ENCODE peak calls at places on chromosomes 16 and 17, in four cellular contexts. One of them, this sample, is unnamed.

GRCh38 chr16:87927195-87927562 is 9.2 kb downstream of the CA5A start:
- DNase-seq in HepG2: no peak
- DNase-seq in right lobe of liver: no peak
- DNase-seq in prostate gland: no peak
- DNase-seq in this sample: no peak

GRCh38 chr17:10042589-10043244 is 137.6 kb upstream of the RCVRN start:
- DNase-seq in right lobe of liver: no peak
- DNase-seq in prostate gland: no peak
- DNase-seq in HepG2: no peak
- DNase-seq in this sample: no peak

GRCh38 chr17:13485327-13485726 is 116.4 kb downstream of the HS3ST3A1 start:
- DNase-seq in prostate gland: no peak
- DNase-seq in right lobe of liver: no peak
- DNase-seq in HepG2: no peak
- DNase-seq in this sample: no peak

GRCh38 chr17:67779098-67779672 is 46.1 kb upstream of the BPTF start:
- DNase-seq in prostate gland: peak; percentile 29
- DNase-seq in right lobe of liver: peak; percentile 76
- DNase-seq in HepG2: peak; percentile 74
- DNase-seq in this sample: peak; percentile 53

GRCh38 chr16:21101631-21102420 is 48.8 kb downstream of the DNAH3 start:
- DNase-seq in prostate gland: no peak
- DNase-seq in HepG2: peak; percentile 43
- DNase-seq in right lobe of liver: no peak
- DNase-seq in this sample: no peak

GRCh38 chr17:29107933-29108805 is 65.2 kb downstream of the PIPOX start:
- DNase-seq in HepG2: peak; percentile 25
- DNase-seq in right lobe of liver: peak; percentile 86
- DNase-seq in prostate gland: no peak
- DNase-seq in this sample: peak; percentile 62

GRCh38 chr17:50117202-50118040 is 12.5 kb downstream of the SAMD14 start:
- DNase-seq in right lobe of liver: peak; percentile 70
- DNase-seq in HepG2: peak; percentile 51
- DNase-seq in prostate gland: peak; percentile 28
- DNase-seq in this sample: no peak

GRCh38 chr17:5241861-5242671 is 7.4 kb upstream of the SCIMP start:
- DNase-seq in right lobe of liver: no peak
- DNase-seq in prostate gland: no peak
- DNase-seq in HepG2: no peak
- DNase-seq in this sample: no peak

GRCh38 chr17:37848690-37849616 is 75.3 kb upstream of the TBC1D3K start:
- DNase-seq in HepG2: no peak
- DNase-seq in right lobe of liver: no peak
- DNase-seq in prostate gland: no peak
- DNase-seq in this sample: peak; percentile 78

GRCh38 chr16:6548507-6548906 is 784.1 kb upstream of the RBFOX1 start:
- DNase-seq in prostate gland: no peak
- DNase-seq in HepG2: no peak
- DNase-seq in right lobe of liver: no peak
- DNase-seq in this sample: no peak

GRCh38 chr16:6541262-6541661 is 791.4 kb upstream of the RBFOX1 start:
- DNase-seq in right lobe of liver: no peak
- DNase-seq in HepG2: no peak
- DNase-seq in prostate gland: no peak
- DNase-seq in this sample: no peak

GRCh38 chr16:6549415-6549814 is 783.2 kb upstream of the RBFOX1 start:
- DNase-seq in HepG2: no peak
- DNase-seq in right lobe of liver: no peak
- DNase-seq in prostate gland: no peak
- DNase-seq in this sample: no peak

DNA sequence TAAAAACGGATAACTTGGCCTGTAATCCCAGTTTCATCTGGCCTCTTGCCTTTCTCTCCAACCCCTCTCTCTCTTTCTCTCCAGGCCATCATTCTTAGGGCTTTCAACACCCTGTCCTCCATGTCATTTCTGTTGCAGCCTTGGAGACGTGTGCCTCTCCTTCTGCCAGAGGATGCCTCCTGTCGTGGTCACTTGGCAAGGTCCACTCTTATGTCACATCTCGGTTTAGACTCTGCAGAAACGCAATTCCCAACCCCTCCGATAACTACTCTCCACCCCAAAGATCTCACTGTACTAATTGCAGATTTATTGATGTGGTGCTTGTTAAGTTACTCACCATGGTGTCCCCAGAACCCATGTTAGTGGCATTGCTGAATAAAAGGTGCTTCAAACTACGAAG is 787.3 kb upstream of the RBFOX1 start:
- DNase-seq in prostate gland: no peak
- DNase-seq in right lobe of liver: no peak
- DNase-seq in HepG2: no peak
- DNase-seq in this sample: no peak
- TF ChIP-seq POLR2A in prostate gland: no peak
- TF ChIP-seq POLR2A in right lobe of liver: no peak
- TF ChIP-seq POLR2A in HepG2: no peak
- TF ChIP-seq POLR2A in this sample: no peak

GRCh38 chr16:55506708-55507107 is 2.2 kb upstream of the LPCAT2 start:
- DNase-seq in right lobe of liver: no peak
- DNase-seq in HepG2: no peak
- DNase-seq in prostate gland: no peak
- DNase-seq in this sample: no peak

GRCh38 chr16:55508271-55508921 is 476 bp upstream of the LPCAT2 start:
- DNase-seq in HepG2: no peak
- DNase-seq in right lobe of liver: no peak
- DNase-seq in prostate gland: no peak
- DNase-seq in this sample: no peak

GRCh38 chr16:55510185-55510805 is 1.4 kb downstream of the LPCAT2 start:
- DNase-seq in HepG2: no peak
- DNase-seq in right lobe of liver: no peak
- DNase-seq in prostate gland: no peak
- DNase-seq in this sample: no peak

GRCh38 chr16:55506083-55506482 is 2.8 kb upstream of the LPCAT2 start:
- DNase-seq in prostate gland: no peak
- DNase-seq in right lobe of liver: no peak
- DNase-seq in HepG2: peak; percentile 82
- DNase-seq in this sample: no peak

GRCh38 chr16:55508941-55509920 is at the start of gene LPCAT2:
- DNase-seq in HepG2: peak; percentile 76
- DNase-seq in prostate gland: peak; percentile 77
- DNase-seq in right lobe of liver: peak; percentile 85
- DNase-seq in this sample: peak; percentile 87
- TF ChIP-seq POLR2A in HepG2: peak; percentile 82
- TF ChIP-seq POLR2A in prostate gland: peak; percentile 84
- TF ChIP-seq POLR2A in right lobe of liver: peak; percentile 42
- TF ChIP-seq POLR2A in this sample: peak; percentile 56

DNA sequence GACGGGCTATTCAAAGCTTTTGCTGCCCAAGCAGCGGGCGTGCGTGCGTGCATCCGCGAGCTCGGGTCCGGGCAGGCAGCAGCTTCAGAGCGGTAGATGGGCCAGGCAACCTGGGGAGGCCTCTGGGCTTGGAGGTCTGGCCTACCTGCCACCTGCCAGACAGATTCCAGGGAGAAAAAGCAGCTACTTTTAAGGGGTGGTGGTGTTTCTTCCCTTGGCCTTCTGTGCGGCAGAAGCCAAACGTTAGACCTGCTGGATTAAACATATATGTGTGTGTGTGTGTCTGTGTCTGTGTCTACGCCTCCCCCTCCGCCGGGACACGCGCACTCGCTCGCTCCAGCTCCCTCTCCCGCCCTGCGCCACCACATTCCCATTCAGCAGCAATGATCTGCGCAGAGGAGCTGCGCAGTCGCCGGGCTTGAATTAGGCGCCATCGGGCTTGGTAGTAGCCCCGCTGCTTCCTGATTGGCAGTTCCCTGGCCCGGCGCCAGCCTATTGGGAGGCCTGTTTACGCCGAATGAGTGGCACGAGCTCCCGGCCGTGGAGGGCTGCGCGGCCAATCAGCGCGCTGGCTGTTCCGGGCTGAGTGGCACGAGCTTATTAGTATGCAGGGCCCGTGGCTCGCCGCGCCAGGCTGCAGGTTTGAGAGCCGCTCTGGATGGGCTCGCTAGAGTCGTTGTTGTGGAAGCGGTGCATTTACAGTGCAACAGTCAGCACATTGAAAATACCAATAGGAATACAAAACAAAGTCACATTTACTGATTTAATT is at the start of gene BAHCC1:
- DNase-seq in HepG2: peak; percentile 99
- DNase-seq in prostate gland: peak; percentile 100
- DNase-seq in right lobe of liver: peak; percentile 100
- DNase-seq in this sample: peak; percentile 99
- TF ChIP-seq POLR2A in HepG2: peak; percentile 88
- TF ChIP-seq POLR2A in prostate gland: peak; percentile 97
- TF ChIP-seq POLR2A in right lobe of liver: peak; percentile 98
- TF ChIP-seq POLR2A in this sample: peak; percentile 94

DNA sequence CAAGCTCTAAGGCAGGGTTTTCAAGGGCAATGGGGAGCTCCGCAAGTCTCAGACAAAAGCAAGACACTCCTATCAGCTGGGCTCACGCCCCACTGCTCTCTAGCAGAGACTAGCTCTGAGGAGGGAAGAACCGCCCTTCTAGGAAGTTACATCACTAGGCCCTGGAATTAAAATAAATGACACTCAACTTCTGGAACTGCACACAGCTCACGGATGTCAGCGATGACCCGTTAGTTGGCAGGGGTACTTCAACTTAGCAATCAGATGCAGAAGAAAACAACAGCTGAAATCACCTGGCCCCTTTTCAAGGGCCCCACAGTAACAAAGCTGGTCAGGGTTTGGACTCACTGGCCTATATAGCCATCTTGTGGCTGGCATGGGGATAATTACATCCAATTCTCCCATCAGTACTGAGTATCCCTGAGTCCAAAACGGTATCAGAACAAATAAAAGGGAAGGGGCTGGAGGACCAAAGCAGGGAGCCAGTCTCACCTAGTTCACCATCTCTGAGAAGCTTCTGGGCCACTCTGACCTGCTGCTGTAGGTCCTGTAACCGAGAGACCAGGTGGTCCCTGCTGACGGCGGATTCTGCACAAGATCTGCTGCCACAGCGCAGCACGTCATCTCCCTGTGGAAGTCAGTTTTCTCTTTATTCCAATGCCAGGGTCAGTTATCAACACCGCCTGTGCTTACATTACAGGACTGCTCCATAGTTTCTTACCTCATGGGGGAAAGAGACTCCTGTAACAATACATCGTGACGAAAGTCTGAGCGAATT is 22.2 kb downstream of the SERPINF1 start:
- DNase-seq in HepG2: peak; percentile 67
- DNase-seq in right lobe of liver: peak; percentile 73
- DNase-seq in prostate gland: peak; percentile 68
- DNase-seq in this sample: no peak
- TF ChIP-seq POLR2A in HepG2: no peak
- TF ChIP-seq POLR2A in right lobe of liver: peak; percentile 74
- TF ChIP-seq POLR2A in prostate gland: no peak
- TF ChIP-seq POLR2A in this sample: no peak

GRCh38 chr17:34387566-34387965 is 24.5 kb upstream of the CCL1 start:
- DNase-seq in HepG2: no peak
- DNase-seq in right lobe of liver: no peak
- DNase-seq in prostate gland: no peak
- DNase-seq in this sample: no peak
- TF ChIP-seq POLR2A in HepG2: no peak
- TF ChIP-seq POLR2A in right lobe of liver: no peak
- TF ChIP-seq POLR2A in prostate gland: no peak
- TF ChIP-seq POLR2A in this sample: no peak

GRCh38 chr17:73568934-73569333 is 75.3 kb downstream of the SDK2 start:
- DNase-seq in prostate gland: no peak
- DNase-seq in HepG2: no peak
- DNase-seq in right lobe of liver: no peak
- DNase-seq in this sample: no peak

GRCh38 chr17:73569758-73570319 is 74.4 kb downstream of the SDK2 start:
- DNase-seq in right lobe of liver: no peak
- DNase-seq in prostate gland: no peak
- DNase-seq in HepG2: no peak
- DNase-seq in this sample: no peak

GRCh38 chr17:73564856-73565255 is 79.4 kb downstream of the SDK2 start:
- DNase-seq in HepG2: no peak
- DNase-seq in prostate gland: peak; percentile 75
- DNase-seq in right lobe of liver: no peak
- DNase-seq in this sample: no peak

GRCh38 chr17:73562896-73563295 is 81.3 kb downstream of the SDK2 start:
- DNase-seq in right lobe of liver: no peak
- DNase-seq in prostate gland: no peak
- DNase-seq in HepG2: no peak
- DNase-seq in this sample: no peak

DNA sequence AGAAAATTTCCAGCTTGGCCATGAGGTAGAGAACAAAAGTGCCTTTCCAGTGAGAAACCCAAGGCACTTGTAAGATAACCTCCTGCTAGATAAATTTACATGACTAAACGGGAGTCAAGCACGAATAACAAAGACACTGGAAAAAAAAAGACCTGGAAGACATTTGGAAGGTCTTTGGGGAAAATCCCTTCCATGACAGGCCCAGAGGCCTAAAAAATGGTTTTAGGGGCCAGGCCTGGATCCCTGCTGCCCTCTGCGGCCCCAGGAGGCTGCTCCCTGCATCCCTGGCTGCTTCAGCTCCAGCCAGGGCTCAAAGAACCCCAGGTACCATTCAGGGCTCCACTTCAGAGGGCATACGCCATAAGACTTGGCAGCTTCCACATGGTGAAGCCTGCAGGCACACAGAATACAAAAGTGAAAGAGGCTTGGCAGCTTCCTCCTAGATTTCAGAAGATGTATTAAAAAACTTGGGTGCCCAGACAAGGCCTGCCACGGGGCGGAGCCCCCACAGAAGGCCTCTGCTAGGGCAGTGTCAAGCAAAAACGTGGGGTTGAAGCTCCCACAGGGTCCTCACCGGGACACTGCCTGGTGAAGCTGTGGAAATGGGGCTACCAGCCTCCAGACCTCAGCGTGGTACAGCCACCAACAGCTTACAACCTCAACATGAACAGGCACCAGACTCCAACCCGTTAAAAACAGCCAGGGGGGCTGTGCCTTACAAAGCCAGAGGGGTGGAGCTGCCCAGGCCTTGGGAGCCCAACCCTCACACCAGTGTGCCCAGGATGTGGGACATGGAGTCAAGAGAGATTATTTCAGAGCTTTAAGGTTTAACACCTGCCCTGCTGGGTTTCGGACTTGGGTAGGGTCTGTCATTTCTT is 77.1 kb downstream of the SDK2 start:
- DNase-seq in prostate gland: peak; percentile 28
- DNase-seq in right lobe of liver: no peak
- DNase-seq in HepG2: no peak
- DNase-seq in this sample: no peak
- TF ChIP-seq POLR2A in prostate gland: no peak
- TF ChIP-seq POLR2A in right lobe of liver: no peak
- TF ChIP-seq POLR2A in HepG2: no peak
- TF ChIP-seq POLR2A in this sample: no peak

DNA sequence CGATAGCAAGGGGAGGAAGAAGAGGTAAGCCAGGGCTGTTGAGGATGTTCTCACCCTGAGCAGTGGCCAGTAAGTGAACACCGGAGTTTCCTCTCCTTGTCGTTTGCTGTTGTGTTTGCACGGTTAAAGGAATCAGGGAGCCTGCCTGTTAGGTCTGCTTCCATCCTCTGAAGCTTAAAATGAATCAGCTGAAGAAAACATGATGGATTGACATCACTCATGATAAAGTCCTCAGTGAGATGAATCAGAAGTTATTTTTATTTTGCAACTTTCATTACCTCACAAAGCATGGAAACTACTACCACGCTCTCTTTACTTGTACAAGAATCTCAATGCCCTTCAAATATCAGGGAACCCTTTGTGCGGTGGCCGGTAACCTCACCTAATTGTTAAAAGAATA is 441.5 kb upstream of the SALL1 start:
- DNase-seq in prostate gland: no peak
- DNase-seq in HepG2: no peak
- DNase-seq in right lobe of liver: no peak
- DNase-seq in this sample: no peak
- TF ChIP-seq POLR2A in prostate gland: no peak
- TF ChIP-seq POLR2A in HepG2: no peak
- TF ChIP-seq POLR2A in right lobe of liver: no peak
- TF ChIP-seq POLR2A in this sample: no peak